ENCODE peak calls at places on chromosomes 7 and 10, in seven cellular contexts. U, J, B, X, N, M and P are unnamed samples.

GRCh38 chr10:108362306-108362705 is 1197.8 kb upstream of the SORCS1 start:
- DNase-seq in M (no peak), B (no peak), J (no peak), U (no peak), X (no peak), N (no peak), P (no peak)

GRCh38 chr10:117603726-117604125 is 61.2 kb downstream of the EMX2 start:
- DNase-seq in B (no peak), N (no peak), M (no peak), U (no peak), X (no peak), J (no peak), P (no peak)

GRCh38 chr7:55024776-55025175 is 6.0 kb downstream of the EGFR start:
- DNase-seq in X (no peak), J (peak), B (no peak), U (no peak), M (no peak), N (no peak), P (no peak)

GRCh38 chr7:27181795-27182275 is 3.2 kb downstream of the HOXA11 start:
- DNase-seq in U (no peak), M (no peak), X (no peak), J (peak), B (no peak), N (no peak), P (no peak)

GRCh38 chr7:106947244-106947728 is 82.2 kb downstream of the PIK3CG start:
- DNase-seq in X (peak), J (peak), B (peak), U (peak), N (peak), M (peak), P (no peak)

GRCh38 chr10:13743101-13743693 is 156.4 kb downstream of the PRPF18 start:
- DNase-seq in B (no peak), M (no peak), N (peak), U (no peak), J (no peak), X (no peak), P (no peak)

GRCh38 chr10:36730316-36730715 is 395.1 kb upstream of the ANKRD30A start:
- DNase-seq in X (no peak), N (no peak), M (no peak), U (no peak), B (no peak), J (no peak), P (no peak)

GRCh38 chr10:19702215-19702614 is 114.0 kb upstream of the PLXDC2 start:
- DNase-seq in M (no peak), B (no peak), J (peak), X (no peak), U (no peak), N (no peak), P (no peak)

GRCh38 chr10:113565364-113565763 is 12.5 kb downstream of the HABP2 start:
- DNase-seq in X (no peak), J (peak), N (no peak), B (no peak), M (no peak), U (no peak), P (no peak)

GRCh38 chr10:103053659-103054581 is 135.8 kb downstream of the CNNM2 start:
- DNase-seq in U (peak), J (peak), X (peak), B (no peak), M (peak), N (peak), P (peak)

GRCh38 chr7:57404967-57405421 is 45.0 kb upstream of the ZNF716 start:
- DNase-seq in J (no peak), B (no peak), M (no peak), U (no peak), X (no peak), N (no peak), P (no peak)